ENCODE peak calls at places on chromosome 18, in six cellular contexts. W, T, Z, C, X and H are unnamed samples.

GRCh38 chr18:33440011-33440383 is 524 bp downstream of the CCDC178 start:
- DNase-seq in W (peak; percentile 42), T (no peak), Z (peak; percentile 80), C (peak; percentile 31), X (peak; percentile 84), H (peak; percentile 67)

GRCh38 chr18:50133526-50133925 is 61.4 kb downstream of the MYO5B start:
- DNase-seq in W (no peak), T (no peak), Z (no peak), C (no peak), X (no peak), H (peak; percentile 37)

GRCh38 chr18:3857544-3857943 is 407.6 kb downstream of the TGIF1 start:
- DNase-seq in W (peak; percentile 6), T (peak; percentile 10), Z (no peak), C (no peak), X (no peak), H (no peak)

GRCh38 chr18:54812885-54813284 is 15.4 kb upstream of the RAB27B start:
- DNase-seq in W (no peak), T (no peak), Z (no peak), C (no peak), X (no peak), H (no peak)

GRCh38 chr18:7381307-7381706 is 150.4 kb downstream of the LRRC30 start:
- DNase-seq in W (no peak), T (no peak), Z (no peak), C (no peak), X (no peak), H (no peak)

GRCh38 chr18:47036298-47036874 is 965 bp upstream of the ELOA2 start:
- DNase-seq in W (peak; percentile 36), T (peak; percentile 4), Z (peak; percentile 59), C (no peak), X (peak; percentile 42), H (peak; percentile 74)

GRCh38 chr18:54888933-54889332 is 60.7 kb downstream of the RAB27B start:
- DNase-seq in W (peak; percentile 56), T (peak; percentile 75), Z (peak; percentile 81), C (no peak), X (peak; percentile 57), H (no peak)

GRCh38 chr18:63869851-63870250 is 17.7 kb upstream of the SERPINB2 start:
- DNase-seq in W (no peak), T (no peak), Z (no peak), C (no peak), X (peak; percentile 18), H (no peak)

GRCh38 chr18:77376043-77376732 is 126.5 kb downstream of the GALR1 start:
- DNase-seq in W (no peak), T (no peak), Z (no peak), C (peak; percentile 18), X (no peak), H (no peak)

GRCh38 chr18:28736951-28737350 is 560.0 kb upstream of the CDH2 start:
- DNase-seq in W (no peak), T (no peak), Z (no peak), C (no peak), X (peak; percentile 23), H (no peak)

GRCh38 chr18:37717098-37717497 is 151.5 kb upstream of the CELF4 start:
- DNase-seq in W (no peak), T (no peak), Z (no peak), C (no peak), X (no peak), H (no peak)

GRCh38 chr18:70415823-70416488 is 127.1 kb downstream of the SOCS6 start:
- DNase-seq in W (no peak), T (no peak), Z (no peak), C (no peak), X (no peak), H (no peak)

GRCh38 chr18:48797841-48798255 is 152.9 kb downstream of the SMAD7 start:
- DNase-seq in W (no peak), T (no peak), Z (no peak), C (peak; percentile 6), X (no peak), H (no peak)

GRCh38 chr18:35248429-35248828 is 7.6 kb downstream of the ZNF397 start:
- DNase-seq in W (no peak), T (no peak), Z (no peak), C (no peak), X (no peak), H (no peak)

GRCh38 chr18:61943175-61943964 is 50.6 kb upstream of the RNF152 start:
- DNase-seq in W (no peak), T (no peak), Z (peak; percentile 14), C (no peak), X (peak; percentile 25), H (no peak)

GRCh38 chr18:61939032-61939674 is 46.3 kb upstream of the RNF152 start:
- DNase-seq in W (no peak), T (no peak), Z (no peak), C (no peak), X (no peak), H (no peak)

GRCh38 chr18:61946449-61946848 is 53.6 kb upstream of the RNF152 start:
- DNase-seq in W (peak; percentile 57), T (no peak), Z (peak; percentile 58), C (no peak), X (peak; percentile 86), H (no peak)

GRCh38 chr18:61942072-61942471 is 49.3 kb upstream of the RNF152 start:
- DNase-seq in W (no peak), T (no peak), Z (no peak), C (no peak), X (peak; percentile 18), H (no peak)
- H3K4me3 ChIP-seq in W (no peak overlapping the region), T (no peak overlapping the region), Z (no peak overlapping the region), C (no peak overlapping the region), X (no peak overlapping the region), H (no peak overlapping the region)

GRCh38 chr18:39496986-39497385 is 1931.4 kb upstream of the CELF4 start:
- DNase-seq in W (no peak), T (no peak), Z (no peak), C (no peak), X (no peak), H (no peak)

GRCh38 chr18:39491408-39491807 is 1925.8 kb upstream of the CELF4 start:
- DNase-seq in W (no peak), T (no peak), Z (no peak), C (no peak), X (no peak), H (no peak)

GRCh38 chr18:39497819-39498218 is 1932.2 kb upstream of the CELF4 start:
- DNase-seq in W (no peak), T (no peak), Z (no peak), C (no peak), X (no peak), H (no peak)

GRCh38 chr18:39489426-39489825 is 1923.8 kb upstream of the CELF4 start:
- DNase-seq in W (no peak), T (no peak), Z (peak; percentile 32), C (no peak), X (no peak), H (no peak)

GRCh38 chr18:39494211-39494896 is 1928.8 kb upstream of the CELF4 start:
- DNase-seq in W (no peak), T (no peak), Z (no peak), C (no peak), X (no peak), H (no peak)
- H3K4me3 ChIP-seq in W (no peak overlapping the region), T (no peak overlapping the region), Z (no peak overlapping the region), C (no peak overlapping the region), X (no peak overlapping the region), H (no peak overlapping the region)

GRCh38 chr18:31498450-31499156 is 626 bp downstream of the DSG2 start:
- DNase-seq in W (no peak), T (no peak), Z (no peak), C (peak; percentile 42), X (peak; percentile 54), H (peak; percentile 39)

GRCh38 chr18:31497404-31497710 is 620 bp upstream of the DSG2 start:
- DNase-seq in W (no peak), T (no peak), Z (no peak), C (no peak), X (no peak), H (no peak)

GRCh38 chr18:31500161-31500688 is 2.2 kb downstream of the DSG2 start:
- DNase-seq in W (no peak), T (no peak), Z (no peak), C (no peak), X (no peak), H (no peak)

GRCh38 chr18:31497711-31498449 is at the start of gene DSG2:
- DNase-seq in W (no peak), T (no peak), Z (peak; percentile 29), C (peak; percentile 89), X (no peak), H (peak; percentile 94)

GRCh38 chr18:31499157-31499524 is 1.2 kb downstream of the DSG2 start:
- DNase-seq in W (no peak), T (no peak), Z (no peak), C (no peak), X (peak; percentile 33), H (no peak)
- H3K4me3 ChIP-seq in W (peak overlapping the region; percentile 79), T (no peak overlapping the region), Z (peak overlapping the region; percentile 81), C (no peak overlapping the region), X (no peak overlapping the region), H (peak overlapping the region; percentile 94)

GRCh38 chr18:5197461-5197860 is 404 bp upstream of the AKAIN1 start:
- DNase-seq in W (no peak), T (no peak), Z (no peak), C (no peak), X (no peak), H (peak; percentile 39)
- H3K4me3 ChIP-seq in W (no peak overlapping the region), T (no peak overlapping the region), Z (no peak overlapping the region), C (no peak overlapping the region), X (no peak overlapping the region), H (peak overlapping the region; percentile 13)

DNA sequence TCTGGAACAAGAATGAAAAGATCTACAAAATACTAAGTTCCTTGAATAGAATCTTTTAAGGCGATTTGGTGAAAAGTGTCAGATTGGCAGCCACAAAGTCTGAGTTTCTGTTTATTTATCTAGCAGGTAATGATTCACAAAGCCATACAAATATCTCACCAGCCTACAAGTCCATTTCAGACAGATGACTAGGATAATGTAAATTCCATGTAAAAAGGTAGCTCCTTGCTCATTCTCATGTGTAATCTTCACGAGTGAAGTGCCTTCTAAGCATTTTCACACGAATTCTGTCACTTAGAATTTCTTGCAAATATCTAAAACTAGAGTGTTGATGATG is 221.8 kb upstream of the RBBP8 start:
- DNase-seq in W (no peak), T (no peak), Z (no peak), C (no peak), X (no peak), H (no peak)
- H3K4me3 ChIP-seq in W (no peak overlapping the region), T (peak overlapping the region; percentile 39), Z (no peak overlapping the region), C (peak overlapping the region; percentile 56), X (no peak overlapping the region), H (no peak overlapping the region)